ENCODE peak calls at places on chromosomes 12 and 14, in eight cellular contexts. One of them, this sample, is unnamed.

GRCh38 chr14:60514378-60515243 is 5.7 kb downstream of the SIX6 start:
- DNase-seq in WTC11: peak; percentile 81
- DNase-seq in HFF-Myc: no peak
- DNase-seq in GM12865: no peak
- DNase-seq in cardiac muscle cell: peak; percentile 57
- DNase-seq in left lung: peak; percentile 77
- DNase-seq in astrocyte of the spinal cord: no peak
- DNase-seq in right atrium auricular region: no peak
- DNase-seq in this sample: peak; percentile 85

GRCh38 chr12:56385873-56386272 is 23.2 kb upstream of the APOF start:
- DNase-seq in WTC11: no peak
- DNase-seq in HFF-Myc: no peak
- DNase-seq in GM12865: no peak
- DNase-seq in cardiac muscle cell: no peak
- DNase-seq in left lung: no peak
- DNase-seq in astrocyte of the spinal cord: no peak
- DNase-seq in right atrium auricular region: no peak
- DNase-seq in this sample: no peak

GRCh38 chr12:90801776-90802175 is 153.2 kb downstream of the CCER1 start:
- DNase-seq in WTC11: no peak
- DNase-seq in HFF-Myc: no peak
- DNase-seq in GM12865: no peak
- DNase-seq in cardiac muscle cell: no peak
- DNase-seq in left lung: no peak
- DNase-seq in astrocyte of the spinal cord: peak; percentile 53
- DNase-seq in right atrium auricular region: no peak
- DNase-seq in this sample: no peak

GRCh38 chr12:48890657-48891418 is 25.2 kb upstream of the RND1 start:
- DNase-seq in WTC11: peak; percentile 92
- DNase-seq in HFF-Myc: peak; percentile 20
- DNase-seq in GM12865: peak; percentile 67
- DNase-seq in cardiac muscle cell: peak; percentile 90
- DNase-seq in left lung: peak; percentile 92
- DNase-seq in astrocyte of the spinal cord: peak; percentile 64
- DNase-seq in right atrium auricular region: peak; percentile 78
- DNase-seq in this sample: peak; percentile 93

GRCh38 chr12:125178222-125178621 is 113.0 kb downstream of the AACS start:
- DNase-seq in WTC11: no peak
- DNase-seq in HFF-Myc: no peak
- DNase-seq in GM12865: no peak
- DNase-seq in cardiac muscle cell: no peak
- DNase-seq in left lung: no peak
- DNase-seq in astrocyte of the spinal cord: no peak
- DNase-seq in right atrium auricular region: no peak
- DNase-seq in this sample: no peak

GRCh38 chr12:87413784-87414183 is 615.4 kb downstream of the C12orf50 start:
- DNase-seq in WTC11: no peak
- DNase-seq in HFF-Myc: no peak
- DNase-seq in GM12865: no peak
- DNase-seq in cardiac muscle cell: peak; percentile 45
- DNase-seq in left lung: no peak
- DNase-seq in astrocyte of the spinal cord: peak; percentile 67
- DNase-seq in right atrium auricular region: no peak
- DNase-seq in this sample: no peak

GRCh38 chr14:105840266-105841021 is 314.1 kb downstream of the TMEM121 start:
- DNase-seq in WTC11: no peak
- DNase-seq in HFF-Myc: no peak
- DNase-seq in GM12865: no peak
- DNase-seq in cardiac muscle cell: no peak
- DNase-seq in left lung: peak; percentile 68
- DNase-seq in astrocyte of the spinal cord: no peak
- DNase-seq in right atrium auricular region: no peak
- DNase-seq in this sample: no peak

GRCh38 chr12:32515137-32515860 is 115.9 kb downstream of the FGD4 start:
- DNase-seq in WTC11: no peak
- DNase-seq in HFF-Myc: no peak
- DNase-seq in GM12865: no peak
- DNase-seq in cardiac muscle cell: no peak
- DNase-seq in left lung: no peak
- DNase-seq in astrocyte of the spinal cord: no peak
- DNase-seq in right atrium auricular region: no peak
- DNase-seq in this sample: no peak

GRCh38 chr12:50842637-50843493 is at the start of gene TMPRSS12:
- DNase-seq in WTC11: peak; percentile 85
- DNase-seq in HFF-Myc: no peak
- DNase-seq in GM12865: no peak
- DNase-seq in cardiac muscle cell: no peak
- DNase-seq in left lung: peak; percentile 85
- DNase-seq in astrocyte of the spinal cord: no peak
- DNase-seq in right atrium auricular region: no peak
- DNase-seq in this sample: no peak

GRCh38 chr14:34211732-34212131 is 250.3 kb downstream of the SPTSSA start:
- DNase-seq in WTC11: no peak
- DNase-seq in HFF-Myc: no peak
- DNase-seq in GM12865: peak; percentile 22
- DNase-seq in cardiac muscle cell: no peak
- DNase-seq in left lung: no peak
- DNase-seq in astrocyte of the spinal cord: no peak
- DNase-seq in right atrium auricular region: no peak
- DNase-seq in this sample: no peak

GRCh38 chr12:114193474-114193873 is 212.5 kb downstream of the TBX5 start:
- DNase-seq in WTC11: no peak
- DNase-seq in HFF-Myc: no peak
- DNase-seq in GM12865: no peak
- DNase-seq in cardiac muscle cell: no peak
- DNase-seq in left lung: no peak
- DNase-seq in astrocyte of the spinal cord: no peak
- DNase-seq in right atrium auricular region: no peak
- DNase-seq in this sample: no peak

GRCh38 chr12:108858399-108859074 is 1.2 kb upstream of the SSH1 start:
- DNase-seq in WTC11: no peak
- DNase-seq in HFF-Myc: no peak
- DNase-seq in GM12865: no peak
- DNase-seq in cardiac muscle cell: no peak
- DNase-seq in left lung: no peak
- DNase-seq in astrocyte of the spinal cord: no peak
- DNase-seq in right atrium auricular region: no peak
- DNase-seq in this sample: no peak

GRCh38 chr12:131608740-131609665 is 101.9 kb upstream of the SFSWAP start:
- DNase-seq in WTC11: peak; percentile 82
- DNase-seq in HFF-Myc: peak; percentile 64
- DNase-seq in GM12865: peak; percentile 60
- DNase-seq in cardiac muscle cell: peak; percentile 63
- DNase-seq in left lung: peak; percentile 90
- DNase-seq in astrocyte of the spinal cord: no peak
- DNase-seq in right atrium auricular region: peak; percentile 82
- DNase-seq in this sample: peak; percentile 79

GRCh38 chr14:49497725-49498348 is 88.3 kb downstream of the RPS29 start:
- DNase-seq in WTC11: no peak
- DNase-seq in HFF-Myc: peak; percentile 56
- DNase-seq in GM12865: peak; percentile 81
- DNase-seq in cardiac muscle cell: peak; percentile 83
- DNase-seq in left lung: no peak
- DNase-seq in astrocyte of the spinal cord: peak; percentile 78
- DNase-seq in right atrium auricular region: no peak
- DNase-seq in this sample: no peak

GRCh38 chr12:6241495-6241894 is 41.3 kb downstream of the CD9 start:
- DNase-seq in WTC11: no peak
- DNase-seq in HFF-Myc: no peak
- DNase-seq in GM12865: no peak
- DNase-seq in cardiac muscle cell: peak; percentile 65
- DNase-seq in left lung: peak; percentile 84
- DNase-seq in astrocyte of the spinal cord: no peak
- DNase-seq in right atrium auricular region: peak; percentile 75
- DNase-seq in this sample: no peak

DNA sequence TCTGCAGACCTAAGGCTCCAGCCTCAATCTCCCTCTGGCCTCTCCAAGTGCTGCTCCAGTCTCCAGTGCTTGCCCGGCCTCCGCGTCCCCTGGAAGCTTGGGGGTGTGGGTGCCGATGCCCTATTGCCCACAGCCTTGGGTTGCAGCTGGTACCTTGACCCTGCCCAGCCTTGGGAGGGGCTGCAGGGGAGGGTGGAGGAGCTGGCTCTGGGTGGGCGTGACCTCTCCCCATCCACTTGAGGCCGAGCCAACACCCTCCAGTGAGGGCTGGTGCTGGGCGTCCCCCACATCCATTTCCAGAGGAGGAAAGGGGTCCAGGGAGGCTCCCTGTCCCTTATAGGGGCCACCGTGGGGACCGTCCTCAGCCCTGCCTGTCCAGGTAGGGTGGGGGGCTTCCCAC is 24.1 kb downstream of the KIF26A start:
- DNase-seq in WTC11: no peak
- DNase-seq in HFF-Myc: no peak
- DNase-seq in GM12865: no peak
- DNase-seq in cardiac muscle cell: no peak
- DNase-seq in left lung: no peak
- DNase-seq in astrocyte of the spinal cord: no peak
- DNase-seq in right atrium auricular region: no peak
- DNase-seq in this sample: no peak
- TF ChIP-seq CTCF in WTC11: no peak
- TF ChIP-seq CTCF in HFF-Myc: no peak
- TF ChIP-seq CTCF in GM12865: no peak
- TF ChIP-seq CTCF in cardiac muscle cell: no peak
- TF ChIP-seq CTCF in left lung: no peak
- TF ChIP-seq CTCF in astrocyte of the spinal cord: no peak
- TF ChIP-seq CTCF in right atrium auricular region: no peak
- TF ChIP-seq CTCF in this sample: no peak

GRCh38 chr12:106187155-106187789 is 48.5 kb upstream of the NUAK1 start:
- DNase-seq in WTC11: no peak
- DNase-seq in HFF-Myc: no peak
- DNase-seq in GM12865: no peak
- DNase-seq in cardiac muscle cell: no peak
- DNase-seq in left lung: no peak
- DNase-seq in astrocyte of the spinal cord: no peak
- DNase-seq in right atrium auricular region: no peak
- DNase-seq in this sample: no peak

GRCh38 chr12:106183735-106184134 is 45.0 kb upstream of the NUAK1 start:
- DNase-seq in WTC11: no peak
- DNase-seq in HFF-Myc: no peak
- DNase-seq in GM12865: no peak
- DNase-seq in cardiac muscle cell: no peak
- DNase-seq in left lung: no peak
- DNase-seq in astrocyte of the spinal cord: no peak
- DNase-seq in right atrium auricular region: no peak
- DNase-seq in this sample: no peak

GRCh38 chr12:106189341-106189740 is 50.6 kb upstream of the NUAK1 start:
- DNase-seq in WTC11: no peak
- DNase-seq in HFF-Myc: no peak
- DNase-seq in GM12865: no peak
- DNase-seq in cardiac muscle cell: no peak
- DNase-seq in left lung: no peak
- DNase-seq in astrocyte of the spinal cord: no peak
- DNase-seq in right atrium auricular region: no peak
- DNase-seq in this sample: no peak

GRCh38 chr12:106188249-106188648 is 49.5 kb upstream of the NUAK1 start:
- DNase-seq in WTC11: no peak
- DNase-seq in HFF-Myc: no peak
- DNase-seq in GM12865: no peak
- DNase-seq in cardiac muscle cell: no peak
- DNase-seq in left lung: no peak
- DNase-seq in astrocyte of the spinal cord: no peak
- DNase-seq in right atrium auricular region: no peak
- DNase-seq in this sample: peak; percentile 52

DNA sequence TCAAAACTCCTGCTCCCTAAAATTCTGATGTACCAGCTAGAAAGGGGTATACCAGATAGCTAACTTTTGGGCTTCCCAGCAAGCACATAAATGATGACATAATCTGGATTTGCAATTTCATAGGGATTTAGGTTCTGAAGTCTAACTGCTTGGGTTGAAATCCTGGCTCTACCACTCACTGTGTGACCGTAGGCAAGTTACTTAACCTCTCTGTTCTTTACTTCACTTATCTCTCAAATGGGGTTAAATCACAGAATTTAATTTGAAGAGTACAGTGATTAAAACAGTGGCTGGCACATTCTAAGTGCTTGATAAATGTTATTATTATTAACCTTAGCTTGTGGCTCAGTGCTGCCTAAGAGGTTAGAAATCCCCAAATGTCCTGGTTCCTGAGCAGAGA is 49.1 kb upstream of the NUAK1 start:
- DNase-seq in WTC11: no peak
- DNase-seq in HFF-Myc: no peak
- DNase-seq in GM12865: no peak
- DNase-seq in cardiac muscle cell: no peak
- DNase-seq in left lung: no peak
- DNase-seq in astrocyte of the spinal cord: no peak
- DNase-seq in right atrium auricular region: no peak
- DNase-seq in this sample: no peak
- TF ChIP-seq CTCF in WTC11: no peak
- TF ChIP-seq CTCF in HFF-Myc: no peak
- TF ChIP-seq CTCF in GM12865: no peak
- TF ChIP-seq CTCF in cardiac muscle cell: no peak
- TF ChIP-seq CTCF in left lung: no peak
- TF ChIP-seq CTCF in astrocyte of the spinal cord: no peak
- TF ChIP-seq CTCF in right atrium auricular region: no peak
- TF ChIP-seq CTCF in this sample: no peak

GRCh38 chr14:30874120-30874998 is at the start of gene COCH:
- DNase-seq in WTC11: peak; percentile 59
- DNase-seq in HFF-Myc: no peak
- DNase-seq in GM12865: peak; percentile 87
- DNase-seq in cardiac muscle cell: peak; percentile 75
- DNase-seq in left lung: peak; percentile 84
- DNase-seq in astrocyte of the spinal cord: no peak
- DNase-seq in right atrium auricular region: no peak
- DNase-seq in this sample: peak; percentile 56
- TF ChIP-seq CTCF in WTC11: peak; percentile 17
- TF ChIP-seq CTCF in HFF-Myc: no peak
- TF ChIP-seq CTCF in GM12865: peak; percentile 56
- TF ChIP-seq CTCF in cardiac muscle cell: peak; percentile 23
- TF ChIP-seq CTCF in left lung: peak; percentile 27
- TF ChIP-seq CTCF in astrocyte of the spinal cord: peak; percentile 27
- TF ChIP-seq CTCF in right atrium auricular region: peak; percentile 49
- TF ChIP-seq CTCF in this sample: peak; percentile 59

GRCh38 chr14:68823434-68824206 is 30.8 kb upstream of the ZFP36L1 start:
- DNase-seq in WTC11: no peak
- DNase-seq in HFF-Myc: no peak
- DNase-seq in GM12865: no peak
- DNase-seq in cardiac muscle cell: no peak
- DNase-seq in left lung: no peak
- DNase-seq in astrocyte of the spinal cord: no peak
- DNase-seq in right atrium auricular region: no peak
- DNase-seq in this sample: no peak

GRCh38 chr14:68824517-68825347 is 31.9 kb upstream of the ZFP36L1 start:
- DNase-seq in WTC11: peak; percentile 94
- DNase-seq in HFF-Myc: peak; percentile 58
- DNase-seq in GM12865: peak; percentile 82
- DNase-seq in cardiac muscle cell: peak; percentile 87
- DNase-seq in left lung: peak; percentile 94
- DNase-seq in astrocyte of the spinal cord: peak; percentile 69
- DNase-seq in right atrium auricular region: peak; percentile 83
- DNase-seq in this sample: peak; percentile 90

GRCh38 chr14:68825729-68826128 is 32.9 kb upstream of the ZFP36L1 start:
- DNase-seq in WTC11: no peak
- DNase-seq in HFF-Myc: no peak
- DNase-seq in GM12865: no peak
- DNase-seq in cardiac muscle cell: no peak
- DNase-seq in left lung: no peak
- DNase-seq in astrocyte of the spinal cord: no peak
- DNase-seq in right atrium auricular region: no peak
- DNase-seq in this sample: no peak

GRCh38 chr14:68824207-68824516 is 31.3 kb upstream of the ZFP36L1 start:
- DNase-seq in WTC11: no peak
- DNase-seq in HFF-Myc: no peak
- DNase-seq in GM12865: no peak
- DNase-seq in cardiac muscle cell: no peak
- DNase-seq in left lung: no peak
- DNase-seq in astrocyte of the spinal cord: no peak
- DNase-seq in right atrium auricular region: no peak
- DNase-seq in this sample: no peak

GRCh38 chr14:68828728-68829127 is 35.9 kb upstream of the ZFP36L1 start:
- DNase-seq in WTC11: no peak
- DNase-seq in HFF-Myc: no peak
- DNase-seq in GM12865: no peak
- DNase-seq in cardiac muscle cell: no peak
- DNase-seq in left lung: no peak
- DNase-seq in astrocyte of the spinal cord: no peak
- DNase-seq in right atrium auricular region: no peak
- DNase-seq in this sample: no peak
- TF ChIP-seq CTCF in WTC11: no peak
- TF ChIP-seq CTCF in HFF-Myc: no peak
- TF ChIP-seq CTCF in GM12865: no peak
- TF ChIP-seq CTCF in cardiac muscle cell: no peak
- TF ChIP-seq CTCF in left lung: no peak
- TF ChIP-seq CTCF in astrocyte of the spinal cord: no peak
- TF ChIP-seq CTCF in right atrium auricular region: no peak
- TF ChIP-seq CTCF in this sample: no peak

This sample was measured in neural crest cell.